ENCODE peak calls at places on chromosome 1, in four cellular contexts. W is GM23248, H is left ventricle myocardium inferior, U is keratinocyte. A is an unnamed sample.

GRCh38 chr1:117216718-117217117 is 6.0 kb upstream of the VTCN1 start:
- DNase-seq in H (no peak), U (no peak), W (no peak), A (no peak)

GRCh38 chr1:18629659-18630510 is 761 bp upstream of the PAX7 start:
- DNase-seq in H (no peak), U (no peak), W (no peak), A (no peak)

GRCh38 chr1:90614872-90615271 is 102.2 kb downstream of the BARHL2 start:
- DNase-seq in W (peak; percentile 8), U (no peak), H (no peak), A (no peak)

GRCh38 chr1:34268311-34269042 is 91.8 kb downstream of the C1orf94 start:
- DNase-seq in H (no peak), W (peak; percentile 93), U (peak; percentile 91), A (no peak)

GRCh38 chr1:3612123-3612522 is 815 bp upstream of the MEGF6 start:
- DNase-seq in U (no peak), W (no peak), H (no peak), A (no peak)

GRCh38 chr1:209585672-209586071 is 2.2 kb downstream of the CAMK1G start:
- DNase-seq in U (no peak), H (peak; percentile 55), W (peak; percentile 83), A (peak; percentile 46)

GRCh38 chr1:31694910-31695300 is 8.9 kb downstream of the COL16A1 start:
- DNase-seq in W (no peak), U (no peak), H (no peak), A (no peak)

GRCh38 chr1:159853417-159853816 is 9.0 kb downstream of the VSIG8 start:
- DNase-seq in W (peak; percentile 68), H (no peak), U (no peak), A (no peak)

GRCh38 chr1:162629651-162630050 is 2.6 kb upstream of the DDR2 start:
- DNase-seq in U (no peak), W (peak; percentile 84), H (no peak), A (peak; percentile 75)

GRCh38 chr1:88982055-88982454 is 10.4 kb downstream of the KYAT3 start:
- DNase-seq in W (peak; percentile 37), H (no peak), U (no peak), A (peak; percentile 20)

DNA sequence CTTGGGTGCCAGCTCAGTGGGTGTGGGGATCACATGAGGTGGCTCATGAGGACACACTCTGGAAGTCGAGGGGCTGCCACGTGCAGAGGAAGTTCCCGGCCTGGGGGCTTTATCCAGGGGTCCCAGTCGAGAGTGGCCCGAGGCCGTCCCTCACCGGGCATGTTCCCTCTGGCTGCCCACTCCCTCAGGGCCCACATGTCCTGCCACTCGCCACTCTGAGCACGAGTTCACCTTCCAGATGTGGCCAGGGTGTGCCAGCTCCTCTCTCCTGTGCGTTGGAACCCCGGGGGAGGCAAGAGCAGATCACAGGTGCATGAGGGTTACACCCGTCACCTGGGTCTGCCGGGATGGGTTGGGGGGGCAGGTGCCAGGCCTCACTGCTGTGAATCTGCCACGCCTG is 14.6 kb downstream of the TMEM201 start:
- DNase-seq in W (no peak), U (no peak), H (no peak), A (no peak)
- H3K4me1 ChIP-seq in W (no peaks in the 10 kb centered on the region), U (no peaks in the 10 kb centered on the region), H (peaks cover 20% of the 10 kb centered on the region), A (no peaks in the 10 kb centered on the region)

DNA sequence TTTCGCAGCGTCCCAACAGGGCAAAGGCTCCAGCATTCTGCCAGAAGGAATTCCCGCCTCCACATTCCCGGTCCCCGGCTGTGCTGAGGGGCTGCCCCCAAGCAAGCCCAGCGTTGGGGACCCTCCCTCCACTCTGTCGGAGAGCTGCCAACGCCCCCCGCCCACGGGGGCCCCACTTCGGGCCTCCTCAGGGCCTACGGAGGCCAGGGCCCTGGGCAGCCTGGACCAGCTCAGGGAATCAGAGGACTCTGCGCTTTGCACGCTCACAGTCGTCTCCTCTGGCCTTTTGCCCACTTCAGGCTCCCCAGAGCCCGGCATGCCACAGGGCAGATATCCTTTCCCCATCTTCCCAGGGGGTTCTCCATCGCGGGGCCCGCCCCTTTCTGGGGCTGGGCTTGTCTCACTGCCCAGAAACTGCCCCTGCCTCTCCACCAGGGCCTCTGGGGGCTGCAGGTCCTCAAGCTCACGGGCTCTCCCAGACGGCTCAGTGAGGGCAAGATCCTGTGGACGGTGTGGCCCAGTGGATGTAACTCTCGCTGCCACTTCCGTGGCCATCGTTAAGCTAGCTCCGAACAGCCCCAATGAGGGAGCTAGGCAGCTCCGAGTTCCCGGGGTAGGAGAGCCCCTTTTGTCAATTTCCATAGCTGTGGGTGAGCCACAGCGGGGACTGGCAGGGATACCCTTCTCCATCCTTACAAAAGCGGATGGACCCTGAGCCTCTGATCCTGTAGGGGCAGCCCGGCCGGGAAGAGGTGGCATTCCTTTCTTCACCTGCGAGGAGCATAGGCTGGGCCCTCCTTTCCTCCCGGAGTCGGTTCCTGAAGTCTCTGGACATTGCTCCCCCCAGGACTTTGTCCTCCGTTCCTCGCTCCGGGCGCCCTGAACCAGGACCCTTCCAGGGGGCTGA is 2.8 kb downstream of the ITPKB start:
- DNase-seq in U (no peak), H (peak; percentile 39), W (no peak), A (no peak)
- H3K4me1 ChIP-seq in U (peaks cover 5% of the 10 kb centered on the region), H (peaks cover 81% of the 10 kb centered on the region), W (peaks cover 3% of the 10 kb centered on the region), A (no peaks in the 10 kb centered on the region)

DNA sequence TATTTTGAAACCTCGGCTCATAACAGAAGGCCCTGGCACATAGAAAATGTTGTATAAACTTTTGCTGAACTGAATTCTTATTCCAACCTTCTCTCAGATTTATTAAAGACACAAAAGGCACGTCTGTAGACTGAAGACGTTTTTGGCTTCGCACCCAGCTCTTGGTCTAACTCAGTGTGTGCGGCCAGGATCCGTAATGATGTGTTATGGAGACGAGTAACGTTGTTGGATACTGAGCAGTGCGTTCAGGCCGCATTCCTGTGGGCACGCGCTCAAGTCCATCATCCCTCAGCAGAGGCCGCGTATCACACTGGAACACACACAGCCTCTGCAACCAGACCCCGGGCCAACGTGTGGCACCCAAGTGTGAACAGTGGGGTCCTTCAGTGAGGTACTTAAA is 154.8 kb upstream of the RAB4A start:
- DNase-seq in W (no peak), H (no peak), U (no peak), A (peak; percentile 91)
- H3K4me1 ChIP-seq in W (peaks cover 10% of the 10 kb centered on the region), H (peaks cover 10% of the 10 kb centered on the region), U (no peaks in the 10 kb centered on the region), A (no peaks in the 10 kb centered on the region)

GRCh38 chr1:156901966-156902922 is 8.7 kb downstream of the PEAR1 start:
- DNase-seq in H (no peak), W (no peak), U (no peak), A (no peak)
- H3K4me1 ChIP-seq in H (peaks cover 97% of the 10 kb centered on the region), W (peaks cover 41% of the 10 kb centered on the region), U (peaks cover 23% of the 10 kb centered on the region), A (peaks cover 72% of the 10 kb centered on the region)

DNA sequence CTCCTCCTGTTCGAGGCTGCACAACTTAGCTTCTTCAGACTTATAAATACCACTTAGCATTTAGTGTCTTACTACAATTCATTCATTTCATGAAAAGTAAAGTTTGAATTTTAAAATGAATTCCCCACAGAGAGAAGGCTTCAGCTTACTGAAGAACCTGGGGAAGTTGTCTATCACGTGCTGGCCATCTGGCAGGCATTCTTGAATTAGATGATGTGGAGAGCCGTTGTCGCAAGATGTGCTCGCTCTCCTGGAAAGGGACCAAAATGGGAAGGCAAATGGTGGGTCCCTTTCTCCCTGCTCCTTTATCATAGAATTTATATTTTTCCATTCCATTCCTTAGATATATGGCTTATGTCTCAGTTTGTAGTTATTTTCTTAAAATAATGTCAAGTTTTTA is 90.5 kb downstream of the CD247 start:
- DNase-seq in U (no peak), H (no peak), W (peak; percentile 51), A (peak; percentile 9)
- H3K4me1 ChIP-seq in U (peaks cover 12% of the 10 kb centered on the region), H (peaks cover 27% of the 10 kb centered on the region), W (peaks cover 8% of the 10 kb centered on the region), A (no peaks in the 10 kb centered on the region)

GRCh38 chr1:85314726-85315125 is 38.3 kb upstream of the BCL10 start:
- DNase-seq in W (peak; percentile 50), U (no peak), H (no peak), A (peak; percentile 51)

GRCh38 chr1:85318217-85318616 is 41.8 kb upstream of the BCL10 start:
- DNase-seq in U (no peak), W (no peak), H (no peak), A (no peak)

GRCh38 chr1:85315789-85316188 is 39.4 kb upstream of the BCL10 start:
- DNase-seq in U (no peak), W (no peak), H (no peak), A (peak; percentile 48)

GRCh38 chr1:85317580-85317979 is 41.1 kb upstream of the BCL10 start:
- DNase-seq in W (peak; percentile 44), H (no peak), U (no peak), A (no peak)

DNA sequence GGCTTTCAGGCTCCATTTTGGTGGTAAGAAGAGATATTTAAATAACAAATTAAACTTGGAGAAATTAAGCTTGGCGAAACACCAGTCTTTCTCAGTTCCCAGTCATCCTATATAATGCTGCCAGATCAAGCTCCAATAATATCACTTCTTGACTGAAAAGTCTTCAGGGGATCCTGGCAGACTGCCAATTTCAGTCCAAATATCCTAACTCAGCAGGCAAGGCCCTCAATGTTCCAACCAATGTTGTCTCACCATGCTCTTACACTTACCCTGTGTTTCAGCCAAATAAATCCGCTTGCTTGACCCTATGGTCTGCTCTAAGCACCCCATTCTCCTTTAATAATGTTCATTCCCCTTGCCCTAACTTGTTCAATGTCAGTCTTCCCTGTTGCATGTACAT is 39.9 kb upstream of the BCL10 start:
- DNase-seq in U (no peak), H (no peak), W (no peak), A (peak; percentile 30)
- H3K4me1 ChIP-seq in U (peaks cover 76% of the 10 kb centered on the region), H (peaks cover 55% of the 10 kb centered on the region), W (peaks cover 91% of the 10 kb centered on the region), A (peaks cover 47% of the 10 kb centered on the region)

DNA sequence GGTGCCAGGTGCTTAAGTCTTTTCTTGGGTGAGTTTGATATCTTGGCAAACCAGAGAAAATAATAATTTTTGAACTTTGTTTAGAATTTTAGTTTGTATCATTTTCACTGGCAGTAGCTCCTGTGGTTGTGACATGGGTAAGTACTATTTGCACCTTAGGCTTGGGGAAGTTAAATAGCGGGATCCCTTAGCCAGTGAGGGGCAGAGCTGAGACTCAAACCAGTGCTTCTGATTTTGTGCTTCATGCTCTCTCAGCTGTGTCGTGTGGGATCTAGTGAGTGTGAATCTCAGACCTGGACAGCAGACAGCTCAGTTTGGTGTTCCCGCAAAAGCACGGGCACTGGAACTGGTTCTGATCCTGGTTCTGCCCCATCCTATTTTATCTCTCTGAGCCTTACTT is 9.6 kb downstream of the PRCC start:
- DNase-seq in W (no peak), H (no peak), U (no peak), A (no peak)
- H3K4me1 ChIP-seq in W (peaks cover 29% of the 10 kb centered on the region), H (peaks cover 66% of the 10 kb centered on the region), U (peaks cover 5% of the 10 kb centered on the region), A (peaks cover 7% of the 10 kb centered on the region)

GRCh38 chr1:11804666-11805453 is 904 bp downstream of the MTHFR start:
- DNase-seq in H (peak; percentile 68), U (peak; percentile 66), W (peak; percentile 63), A (peak; percentile 63)

GRCh38 chr1:11802973-11803885 is 2.5 kb downstream of the MTHFR start:
- DNase-seq in H (peak; percentile 95), U (peak; percentile 78), W (peak; percentile 93), A (peak; percentile 98)

GRCh38 chr1:11807087-11807486 is 1.1 kb downstream of the CLCN6 start:
- DNase-seq in H (no peak), U (no peak), W (no peak), A (no peak)

GRCh38 chr1:11805454-11806306 is at the start of the genes CLCN6 and MTHFR:
- DNase-seq in W (peak; percentile 100), H (peak; percentile 100), U (peak; percentile 95), A (peak; percentile 99)

GRCh38 chr1:11806307-11806936 is 431 bp downstream of the CLCN6 start:
- DNase-seq in H (no peak), U (no peak), W (peak; percentile 73), A (peak; percentile 24)
- H3K4me1 ChIP-seq in H (peaks cover 73% of the 10 kb centered on the region), U (peaks cover 49% of the 10 kb centered on the region), W (peaks cover 28% of the 10 kb centered on the region), A (peaks cover 7% of the 10 kb centered on the region)